ENCODE peak calls at places on chromosomes 2 and 18, in eight cellular contexts. V is GM23248, D is endodermal cell, J is cardiac muscle cell, I is breast epithelium, R is fibroblast of lung, A is uterus, U is OCI-LY7. O is an unnamed sample. For H3K4me1, the result is how much of the 10 kb centered on the place peaks cover.

GRCh38 chr2:121521359-121521758 is 9.3 kb upstream of the RNU4ATAC start:
- DNase-seq in I (no peak), V (no peak), A (no peak), U (no peak), J (no peak), R (peak), D (no peak), O (no peak)

GRCh38 chr2:77713412-77713811 is 191.2 kb upstream of the LRRTM4 start:
- DNase-seq in I (no peak), D (no peak), V (no peak), A (no peak), J (no peak), U (no peak), R (no peak), O (no peak)

GRCh38 chr2:226338825-226339224 is 460.8 kb downstream of the IRS1 start:
- DNase-seq in V (peak), A (no peak), I (no peak), U (no peak), D (no peak), R (peak), J (peak), O (no peak)

GRCh38 chr18:31630549-31630948 is 38.9 kb downstream of the TTR start:
- DNase-seq in I (no peak), V (no peak), R (no peak), A (no peak), D (no peak), J (no peak), U (no peak), O (no peak)

GRCh38 chr2:11983401-11983800 is 237.0 kb downstream of the LPIN1 start:
- DNase-seq in I (no peak), V (no peak), D (no peak), J (no peak), U (no peak), R (no peak), A (no peak), O (no peak)

GRCh38 chr18:78713726-78714125 is 265.9 kb upstream of the SALL3 start:
- DNase-seq in J (no peak), A (no peak), V (no peak), U (no peak), D (no peak), R (no peak), I (no peak), O (no peak)

GRCh38 chr2:230700447-230700846 is 12.2 kb upstream of the CAB39 start:
- DNase-seq in D (no peak), V (peak), R (no peak), U (no peak), J (peak), I (no peak), A (no peak), O (no peak)

GRCh38 chr2:61398413-61398812 is 72.5 kb downstream of the USP34 start:
- DNase-seq in V (no peak), U (no peak), A (no peak), R (no peak), J (no peak), I (no peak), D (no peak), O (no peak)

GRCh38 chr2:11710210-11710609 is 36.2 kb upstream of the LPIN1 start:
- DNase-seq in I (peak), J (peak), D (no peak), U (no peak), R (peak), A (peak), V (peak), O (no peak)

GRCh38 chr2:69221960-69222751 is 164.9 kb downstream of the GFPT1 start:
- DNase-seq in I (no peak), U (no peak), V (peak), J (peak), A (no peak), D (no peak), R (peak), O (no peak)

GRCh38 chr18:47997338-47997780 is 66.9 kb upstream of the SMAD2 start:
- DNase-seq in R (no peak), A (no peak), D (peak), U (peak), J (peak), I (no peak), V (no peak), O (no peak)

GRCh38 chr2:86223098-86223681 is 23.9 kb downstream of the MRPL35 start:
- DNase-seq in V (peak), U (no peak), I (no peak), R (peak), J (peak), A (peak), D (peak), O (peak)

GRCh38 chr2:201254331-201254730 is 6.0 kb upstream of the CASP8 start:
- DNase-seq in I (no peak), J (peak), D (peak), U (no peak), A (no peak), V (peak), R (peak), O (no peak)

GRCh38 chr2:105858868-105859693 is 114.4 kb downstream of the NCK2 start:
- DNase-seq in V (no peak), A (no peak), R (no peak), I (no peak), U (no peak), J (no peak), D (peak), O (no peak)

GRCh38 chr18:61855127-61855991 is 37.4 kb downstream of the RNF152 start:
- DNase-seq in J (no peak), R (no peak), D (no peak), I (no peak), V (no peak), A (no peak), U (no peak), O (no peak)

GRCh38 chr2:134944975-134945374 is 26.4 kb downstream of the CCNT2 start:
- DNase-seq in J (no peak), V (no peak), I (no peak), D (no peak), U (no peak), A (no peak), R (no peak), O (no peak)

GRCh38 chr2:238725298-238725697 is 122.6 kb upstream of the TWIST2 start:
- DNase-seq in I (no peak), D (no peak), J (no peak), V (no peak), U (no peak), R (no peak), A (no peak), O (no peak)

GRCh38 chr18:5107990-5108389 is 89.1 kb downstream of the AKAIN1 start:
- DNase-seq in V (peak), R (no peak), D (no peak), J (no peak), U (no peak), I (no peak), A (no peak), O (no peak)

GRCh38 chr18:79439201-79440023 is 43.7 kb downstream of the NFATC1 start:
- DNase-seq in J (peak), R (peak), U (no peak), V (no peak), I (no peak), D (no peak), A (peak), O (no peak)

GRCh38 chr2:46135936-46136335 is 161.3 kb upstream of the EPAS1 start:
- DNase-seq in R (peak), D (no peak), U (no peak), J (peak), V (peak), I (no peak), A (no peak), O (no peak)

GRCh38 chr2:136393515-136393914 is 275.6 kb upstream of the CXCR4 start:
- DNase-seq in V (no peak), A (no peak), J (no peak), D (no peak), I (no peak), R (no peak), U (peak), O (no peak)

GRCh38 chr2:136392897-136393296 is 274.9 kb upstream of the CXCR4 start:
- DNase-seq in U (no peak), A (no peak), I (no peak), J (no peak), D (no peak), R (no peak), V (no peak), O (no peak)

GRCh38 chr2:136394136-136395060 is 276.4 kb upstream of the CXCR4 start:
- DNase-seq in R (no peak), I (no peak), A (no peak), J (no peak), D (no peak), V (no peak), U (peak), O (no peak)

GRCh38 chr2:136386046-136386445 is 268.1 kb upstream of the CXCR4 start:
- DNase-seq in V (peak), U (no peak), I (no peak), R (peak), J (no peak), D (no peak), A (no peak), O (no peak)

GRCh38 chr2:136389809-136390208 is 271.9 kb upstream of the CXCR4 start:
- DNase-seq in U (peak), A (no peak), I (no peak), J (no peak), V (no peak), R (no peak), D (no peak), O (no peak)
- H3K4me3 ChIP-seq in U (peak), A (no peak), I (no peak), J (no peak), V (no peak), R (no peak), D (no peak), O (no peak)

GRCh38 chr2:29017716-29018275 is 36.7 kb downstream of the TOGARAM2 start:
- DNase-seq in A (no peak), R (no peak), J (no peak), U (no peak), V (no peak), D (no peak), I (no peak), O (peak)

GRCh38 chr2:29014331-29014730 is 33.2 kb downstream of the TOGARAM2 start:
- DNase-seq in A (no peak), V (no peak), J (no peak), U (no peak), R (no peak), D (no peak), I (no peak), O (no peak)

GRCh38 chr2:29014811-29015414 is 33.8 kb downstream of the TOGARAM2 start:
- DNase-seq in J (peak), V (peak), U (no peak), A (no peak), I (no peak), R (peak), D (no peak), O (peak)

GRCh38 chr2:29016500-29016899 is 35.4 kb downstream of the TOGARAM2 start:
- DNase-seq in D (no peak), V (peak), I (no peak), J (no peak), A (no peak), R (no peak), U (no peak), O (peak)

GRCh38 chr2:29015701-29016470 is 34.8 kb downstream of the TOGARAM2 start:
- DNase-seq in V (no peak), J (peak), A (no peak), I (no peak), R (no peak), D (no peak), U (no peak), O (peak)
- H3K4me1 ChIP-seq in V (under half), J (under half), A (under half), I (under half), R (under half), D (under half), U (under half), O (half or more)

GRCh38 chr18:369224-370010 is 101.6 kb upstream of the THOC1 start:
- DNase-seq in V (peak), U (no peak), R (no peak), I (no peak), A (no peak), J (no peak), D (no peak), O (no peak)
- H3K27ac ChIP-seq in V (no peak), U (no peak), R (no peak), I (no peak), A (no peak), J (peak), D (no peak), O (no peak)

GRCh38 chr2:189658808-189659207 is 2.5 kb upstream of the ASNSD1 start:
- DNase-seq in J (no peak), I (no peak), A (no peak), U (no peak), R (no peak), V (peak), D (no peak), O (no peak)

GRCh38 chr2:189661148-189661956 is at the start of gene ASNSD1:
- DNase-seq in D (peak), A (peak), R (peak), U (peak), I (peak), J (peak), V (peak), O (peak)

GRCh38 chr2:189661957-189662321 is 680 bp downstream of the ASNSD1 start:
- DNase-seq in J (no peak), R (no peak), V (peak), D (no peak), A (no peak), U (peak), I (no peak), O (no peak)

GRCh38 chr2:189659734-189660133 is 1.5 kb upstream of the ASNSD1 start:
- DNase-seq in I (no peak), R (peak), V (no peak), A (no peak), D (no peak), J (no peak), U (no peak), O (no peak)

DNA sequence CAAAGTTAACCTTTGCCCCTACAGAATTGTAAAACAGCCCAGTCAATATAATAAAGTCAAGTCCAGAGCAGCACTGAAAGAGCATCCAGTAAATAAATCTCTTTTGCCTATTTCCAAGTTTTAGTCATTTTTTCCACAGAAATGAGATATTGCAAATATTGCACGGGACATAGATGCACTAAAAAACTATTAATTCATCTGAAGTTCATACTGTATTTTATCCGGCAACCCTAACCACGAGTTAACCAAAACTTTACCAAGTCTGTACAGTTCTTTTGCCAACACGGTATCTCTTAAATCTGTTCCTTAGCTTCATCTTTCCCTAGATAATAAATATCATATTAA is 484 bp upstream of the ASNSD1 start:
- DNase-seq in V (no peak), D (no peak), U (no peak), R (no peak), A (no peak), J (no peak), I (no peak), O (no peak)
- H3K4me3 ChIP-seq in V (no peak), D (no peak), U (no peak), R (peak), A (no peak), J (no peak), I (no peak), O (no peak)

DNA sequence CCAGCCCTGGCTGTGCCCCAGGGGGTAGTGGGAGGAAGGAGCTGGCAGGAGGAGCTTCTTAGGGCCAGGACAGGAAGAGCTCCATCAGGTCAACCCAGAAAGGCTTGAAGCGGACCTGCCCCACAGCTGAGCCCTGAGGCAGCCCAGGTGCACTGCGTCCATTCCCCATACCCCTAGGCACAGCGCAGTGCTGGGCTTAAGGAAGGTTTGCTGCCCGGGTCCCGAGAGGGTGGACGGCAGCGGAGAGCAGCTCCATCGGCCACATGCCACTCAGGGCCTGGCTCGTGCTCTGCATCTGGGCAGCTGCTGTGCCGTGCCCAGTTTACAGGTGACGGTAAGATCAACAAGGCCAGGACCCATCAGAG is 26.4 kb downstream of the DNMT3A start:
- DNase-seq in I (no peak), J (no peak), U (no peak), R (no peak), A (no peak), V (no peak), D (no peak), O (no peak)
- H3K4me1 ChIP-seq in I (under half), J (under half), U (under half), R (under half), A (under half), V (under half), D (under half), O (half or more)

DNA sequence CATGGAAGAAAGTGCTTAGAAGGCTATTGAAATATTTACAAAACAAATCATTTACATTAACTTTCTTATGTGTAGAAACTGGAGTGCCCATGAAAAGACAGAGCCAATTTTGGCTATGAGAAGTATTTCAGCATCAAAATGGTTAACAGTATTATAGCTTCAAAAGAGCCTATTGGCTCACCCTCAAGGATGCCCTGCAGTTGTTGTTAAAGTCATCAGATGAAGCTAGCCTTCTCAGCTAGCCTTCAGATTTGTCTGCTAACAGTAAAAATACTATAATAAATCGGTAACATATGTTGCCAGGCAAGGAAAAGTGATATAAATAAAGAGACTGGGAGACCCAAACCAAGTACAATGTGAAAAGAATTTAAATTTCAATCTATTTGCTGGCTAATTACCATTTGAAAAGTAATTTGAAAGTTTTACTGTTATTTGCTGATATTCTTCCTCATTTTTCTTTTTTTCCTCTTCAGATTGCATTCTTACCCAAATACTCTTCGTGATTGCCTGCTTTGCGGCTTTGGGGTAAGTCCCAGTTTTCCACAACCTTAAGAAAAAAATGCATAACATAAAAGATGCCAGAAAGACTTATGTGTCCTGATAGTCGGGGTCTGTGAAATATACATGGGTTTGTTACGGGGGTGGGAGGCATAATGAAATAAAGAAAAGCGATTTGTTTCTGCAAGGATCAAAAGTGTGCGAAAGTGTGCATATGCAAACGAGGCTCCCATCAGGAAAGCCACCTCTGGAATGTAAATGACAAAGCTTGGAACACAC is 256.5 kb downstream of the MEIS1 start:
- DNase-seq in I (no peak), V (peak), A (no peak), R (peak), J (no peak), U (no peak), D (no peak), O (no peak)
- H3K27ac ChIP-seq in I (no peak), V (no peak), A (peak), R (no peak), J (no peak), U (no peak), D (no peak), O (no peak)

DNA sequence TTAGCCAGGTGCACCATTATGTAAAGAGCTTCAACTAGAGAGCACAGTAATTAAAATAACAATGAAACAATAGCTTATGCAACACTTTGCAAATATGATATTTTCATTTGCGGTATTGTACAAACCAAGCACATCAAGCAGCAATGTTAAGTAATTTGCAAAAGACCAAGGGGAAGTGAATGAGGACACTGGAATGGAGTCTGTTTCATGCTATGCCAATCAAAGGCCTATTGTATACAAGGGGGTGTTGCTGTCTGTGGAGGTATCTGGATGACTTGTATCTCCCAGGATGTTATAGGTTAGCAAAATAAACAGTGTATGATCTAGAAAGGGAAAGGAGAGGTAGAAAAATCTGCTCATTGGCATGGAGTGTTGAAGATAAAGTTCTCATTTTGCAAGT is 284.5 kb downstream of the LRRTM1 start:
- DNase-seq in V (no peak), D (no peak), A (no peak), I (no peak), U (no peak), J (no peak), R (no peak), O (no peak)
- H3K4me3 ChIP-seq in V (no peak), D (no peak), A (no peak), I (no peak), U (no peak), J (no peak), R (no peak), O (no peak)

DNA sequence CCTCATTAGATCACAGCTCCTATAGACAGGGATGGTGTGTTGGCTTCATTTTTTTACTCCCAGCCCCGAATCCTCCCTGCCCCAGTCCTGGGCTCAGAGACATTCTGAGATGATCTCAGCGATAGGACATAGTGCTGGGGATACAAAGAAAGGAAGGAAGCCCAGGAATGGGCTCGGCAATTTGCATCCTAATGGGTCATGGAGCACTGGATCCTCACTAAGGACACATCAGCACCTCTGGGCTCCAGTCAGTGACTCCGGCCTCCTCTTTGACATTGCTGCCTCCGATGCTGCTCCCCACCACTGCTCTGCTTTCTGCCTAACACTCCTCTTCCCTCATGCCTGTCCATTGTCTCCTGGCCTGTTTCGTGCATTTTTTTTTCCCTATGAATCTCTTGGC is 489.1 kb downstream of the STK39 start:
- DNase-seq in V (no peak), R (no peak), J (no peak), A (no peak), U (no peak), D (no peak), I (no peak), O (no peak)
- H3K4me1 ChIP-seq in V (under half), R (under half), J (under half), A (under half), U (under half), D (under half), I (under half), O (under half)

DNA sequence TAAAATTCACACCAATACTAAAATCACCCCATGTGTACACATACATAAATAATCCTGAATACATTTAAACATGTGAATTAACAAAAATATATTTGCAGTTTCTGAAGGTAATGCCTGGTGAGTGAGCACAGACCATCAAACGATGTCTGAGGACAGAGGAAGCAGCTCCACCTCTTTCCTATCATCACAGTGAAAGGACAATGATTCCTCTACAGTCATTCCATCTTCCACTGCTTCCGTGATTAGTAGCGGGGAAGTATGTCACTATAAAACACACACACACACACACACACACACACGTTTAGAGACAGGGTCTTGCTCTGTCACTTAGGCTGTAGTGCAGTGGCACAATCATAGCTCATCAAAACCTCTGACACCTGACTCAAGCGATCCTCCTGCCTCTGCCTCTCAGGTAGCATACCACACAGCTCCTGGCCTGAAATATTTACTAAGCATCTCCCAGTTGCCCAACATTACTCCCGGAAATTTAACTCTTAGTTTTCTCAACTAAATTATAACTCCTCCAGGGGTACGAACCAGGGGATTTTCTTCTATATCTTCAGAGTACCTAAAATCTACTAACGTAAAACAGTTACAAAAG is 12.8 kb downstream of the FAM210A start:
- DNase-seq in D (no peak), J (no peak), A (no peak), R (no peak), U (no peak), I (no peak), V (no peak), O (no peak)
- H3K27ac ChIP-seq in D (no peak), J (peak), A (no peak), R (no peak), U (no peak), I (no peak), V (no peak), O (no peak)

GRCh38 chr2:237487496-237487895 is 445 bp downstream of the MLPH start:
- DNase-seq in U (no peak), A (no peak), J (no peak), D (no peak), I (no peak), V (no peak), R (no peak), O (no peak)
- H3K4me3 ChIP-seq in U (no peak), A (peak), J (peak), D (no peak), I (peak), V (peak), R (peak), O (peak)

O was measured in heart left ventricle.